ENCODE peak calls at places on chromosomes 2 and 18, in five cellular contexts. One of them, this sample, is unnamed.

GRCh38 chr18:75548353-75548752 is 120.8 kb upstream of the SMIM21 start:
- DNase-seq in hypothalamus: no peak
- DNase-seq in COLO829: peak
- DNase-seq in activated naive CD4-positive, alpha-beta T cell treated with anti-CD3 and anti-CD28 coated beads for 36 hours: no peak
- DNase-seq in astrocyte of the cerebellum: no peak
- DNase-seq in this sample: peak

GRCh38 chr2:238081150-238081549 is 19.0 kb upstream of the ESPNL start:
- DNase-seq in astrocyte of the cerebellum: no peak
- DNase-seq in COLO829: no peak
- DNase-seq in hypothalamus: no peak
- DNase-seq in activated naive CD4-positive, alpha-beta T cell treated with anti-CD3 and anti-CD28 coated beads for 36 hours: no peak
- DNase-seq in this sample: no peak

GRCh38 chr18:41096504-41096903 is 858.5 kb upstream of the PIK3C3 start:
- DNase-seq in hypothalamus: no peak
- DNase-seq in astrocyte of the cerebellum: peak
- DNase-seq in activated naive CD4-positive, alpha-beta T cell treated with anti-CD3 and anti-CD28 coated beads for 36 hours: no peak
- DNase-seq in COLO829: no peak
- DNase-seq in this sample: no peak

GRCh38 chr2:187689372-187689771 is 135.1 kb upstream of the TFPI start:
- DNase-seq in hypothalamus: no peak
- DNase-seq in astrocyte of the cerebellum: no peak
- DNase-seq in activated naive CD4-positive, alpha-beta T cell treated with anti-CD3 and anti-CD28 coated beads for 36 hours: no peak
- DNase-seq in COLO829: peak
- DNase-seq in this sample: no peak

GRCh38 chr2:24830351-24830750 is 37.1 kb downstream of the CENPO start:
- DNase-seq in COLO829: no peak
- DNase-seq in astrocyte of the cerebellum: peak
- DNase-seq in activated naive CD4-positive, alpha-beta T cell treated with anti-CD3 and anti-CD28 coated beads for 36 hours: no peak
- DNase-seq in hypothalamus: no peak
- DNase-seq in this sample: no peak

GRCh38 chr2:208407667-208408066 is 1.1 kb downstream of the PTH2R start:
- DNase-seq in astrocyte of the cerebellum: no peak
- DNase-seq in activated naive CD4-positive, alpha-beta T cell treated with anti-CD3 and anti-CD28 coated beads for 36 hours: peak
- DNase-seq in COLO829: no peak
- DNase-seq in hypothalamus: no peak
- DNase-seq in this sample: no peak

GRCh38 chr2:43345872-43346271 is 119.5 kb upstream of the ZFP36L2 start:
- DNase-seq in activated naive CD4-positive, alpha-beta T cell treated with anti-CD3 and anti-CD28 coated beads for 36 hours: no peak
- DNase-seq in COLO829: no peak
- DNase-seq in astrocyte of the cerebellum: no peak
- DNase-seq in hypothalamus: no peak
- DNase-seq in this sample: no peak

GRCh38 chr2:65675350-65675749 is 243.0 kb upstream of the SPRED2 start:
- DNase-seq in activated naive CD4-positive, alpha-beta T cell treated with anti-CD3 and anti-CD28 coated beads for 36 hours: no peak
- DNase-seq in astrocyte of the cerebellum: no peak
- DNase-seq in COLO829: no peak
- DNase-seq in hypothalamus: no peak
- DNase-seq in this sample: no peak

GRCh38 chr2:28556303-28556702 is 60.4 kb downstream of the PLB1 start:
- DNase-seq in COLO829: no peak
- DNase-seq in astrocyte of the cerebellum: no peak
- DNase-seq in hypothalamus: no peak
- DNase-seq in activated naive CD4-positive, alpha-beta T cell treated with anti-CD3 and anti-CD28 coated beads for 36 hours: no peak
- DNase-seq in this sample: no peak

GRCh38 chr18:44474596-44474995 is 206.1 kb upstream of the SETBP1 start:
- DNase-seq in astrocyte of the cerebellum: no peak
- DNase-seq in hypothalamus: no peak
- DNase-seq in activated naive CD4-positive, alpha-beta T cell treated with anti-CD3 and anti-CD28 coated beads for 36 hours: no peak
- DNase-seq in COLO829: no peak
- DNase-seq in this sample: no peak

GRCh38 chr2:174753038-174753633 is 11.1 kb downstream of the CHRNA1 start:
- DNase-seq in hypothalamus: no peak
- DNase-seq in COLO829: no peak
- DNase-seq in astrocyte of the cerebellum: no peak
- DNase-seq in activated naive CD4-positive, alpha-beta T cell treated with anti-CD3 and anti-CD28 coated beads for 36 hours: no peak
- DNase-seq in this sample: no peak